ENCODE peak calls at places on chromosomes 11 and 22, in four cellular contexts. C is heart left ventricle; S is psoas muscle; A is CD4-positive, alpha-beta memory T cell. R is an unnamed sample. For H3K4me1 and H3K27me3, the result is how much of the 10 kb centered on the place peaks cover.

GRCh38 chr11:107969219-107969618 is 39.5 kb upstream of the CUL5 start:
- DNase-seq in C (no peak), S (no peak), A (no peak), R (no peak)

GRCh38 chr11:7941608-7942007 is at the start of gene OR10A3:
- DNase-seq in C (no peak), S (no peak), A (no peak), R (no peak)

GRCh38 chr11:71055925-71056324 is 196.5 kb downstream of the SHANK2 start:
- DNase-seq in C (no peak), S (no peak), A (no peak), R (no peak)

GRCh38 chr11:128206476-128206875 is 380.9 kb downstream of the ETS1 start:
- DNase-seq in C (no peak), S (no peak), A (no peak), R (no peak)

GRCh38 chr11:77150836-77151235 is 22.8 kb downstream of the MYO7A start:
- DNase-seq in C (no peak), S (no peak), A (no peak), R (no peak)

GRCh38 chr11:19849107-19849789 is 136.6 kb downstream of the NAV2 start:
- DNase-seq in C (peak), S (peak), A (no peak), R (no peak)

GRCh38 chr22:35102663-35103062 is 36.7 kb downstream of the ISX start:
- DNase-seq in C (no peak), S (no peak), A (no peak), R (no peak)

GRCh38 chr11:44555031-44555800 is 10.2 kb upstream of the CD82 start:
- DNase-seq in C (no peak), S (no peak), A (no peak), R (no peak)

GRCh38 chr22:16806401-16806800 is 18.8 kb downstream of the XKR3 start:
- DNase-seq in C (no peak), S (no peak), A (no peak), R (no peak)

GRCh38 chr22:19121631-19122142 is 525 bp downstream of the DGCR2 start:
- DNase-seq in C (peak), S (peak), A (peak), R (peak)

GRCh38 chr11:88523362-88524028 is 186.0 kb upstream of the CTSC start:
- DNase-seq in C (no peak), S (no peak), A (no peak), R (no peak)

GRCh38 chr11:65389294-65389980 is 3.0 kb downstream of the FRMD8 start:
- DNase-seq in C (no peak), S (no peak), A (no peak), R (no peak)

GRCh38 chr11:104837969-104838639 is 60.2 kb downstream of the CASP12 start:
- DNase-seq in C (no peak), S (no peak), A (no peak), R (no peak)

GRCh38 chr22:45905924-45906865 is 70.8 kb downstream of the WNT7B start:
- DNase-seq in C (peak), S (peak), A (no peak), R (no peak)

GRCh38 chr11:123083623-123084029 is 21.7 kb upstream of the HSPA8 start:
- DNase-seq in C (peak), S (peak), A (peak), R (peak)

GRCh38 chr22:47297261-47298016 is 535.0 kb downstream of the TBC1D22A start:
- DNase-seq in C (no peak), S (no peak), A (no peak), R (no peak)

GRCh38 chr11:7609015-7609414 is 64.3 kb downstream of the CYB5R2 start:
- DNase-seq in C (no peak), S (no peak), A (no peak), R (no peak)

GRCh38 chr11:47033439-47033838 is 96.9 kb downstream of the CSTPP1 start:
- DNase-seq in C (no peak), S (no peak), A (no peak), R (no peak)

GRCh38 chr11:34636127-34636526 is 15.2 kb downstream of the EHF start:
- DNase-seq in C (no peak), S (no peak), A (no peak), R (no peak)
- H3K4me1 ChIP-seq in C (under half), S (under half), A (under half), R (under half)

GRCh38 chr11:124717421-124717785 is 22.3 kb upstream of the NRGN start:
- DNase-seq in C (no peak), S (no peak), A (no peak), R (no peak)
- H3K27me3 ChIP-seq in C (under half), S (half or more), A (under half), R (under half)

GRCh38 chr22:28105396-28105795 is 186.3 kb upstream of the PITPNB start:
- DNase-seq in C (peak), S (no peak), A (no peak), R (no peak)
- H3K27ac ChIP-seq in C (peak), S (no peak), A (no peak), R (no peak)

GRCh38 chr22:25366876-25367466 is 147.5 kb downstream of the CRYBB2 start:
- DNase-seq in C (peak), S (peak), A (no peak), R (no peak)

GRCh38 chr22:25364736-25365241 is 145.3 kb downstream of the CRYBB2 start:
- DNase-seq in C (peak), S (no peak), A (no peak), R (no peak)

GRCh38 chr22:25367756-25368155 is 148.3 kb downstream of the CRYBB2 start:
- DNase-seq in C (no peak), S (peak), A (no peak), R (no peak)

GRCh38 chr22:25365491-25366261 is 146.2 kb downstream of the CRYBB2 start:
- DNase-seq in C (peak), S (peak), A (no peak), R (no peak)

GRCh38 chr22:25366408-25366807 is 147.0 kb downstream of the CRYBB2 start:
- DNase-seq in C (peak), S (peak), A (no peak), R (no peak)
- H3K4me1 ChIP-seq in C (half or more), S (under half), A (under half), R (under half)

DNA sequence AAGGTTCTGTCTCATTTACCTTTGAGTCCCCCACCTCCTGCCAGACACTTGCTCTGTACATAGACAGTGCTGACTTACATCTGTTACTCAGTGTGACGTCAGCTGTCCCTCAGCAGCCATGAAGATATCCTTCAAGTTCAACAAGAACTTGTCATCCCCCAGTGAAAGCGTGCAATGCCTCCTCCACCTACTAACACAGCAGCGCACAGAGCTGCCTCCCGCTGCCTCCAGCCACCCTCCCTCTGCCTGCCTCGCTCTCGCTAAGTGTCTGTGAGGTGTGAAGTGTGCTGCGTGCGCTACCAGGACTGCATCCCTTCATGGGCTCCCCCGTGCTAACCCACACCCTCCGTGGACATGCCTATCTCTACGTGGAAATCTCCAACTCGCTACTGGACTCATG is 621.4 kb downstream of the BRD1 start:
- DNase-seq in C (no peak), S (no peak), A (no peak), R (no peak)
- H3K27me3 ChIP-seq in C (under half), S (under half), A (under half), R (under half)

GRCh38 chr11:114175706-114176105 is 116.2 kb downstream of the ZBTB16 start:
- DNase-seq in C (no peak), S (peak), A (no peak), R (no peak)

GRCh38 chr11:114173836-114174235 is 114.3 kb downstream of the ZBTB16 start:
- DNase-seq in C (no peak), S (peak), A (no peak), R (no peak)

GRCh38 chr11:114176321-114176720 is 116.8 kb downstream of the ZBTB16 start:
- DNase-seq in C (no peak), S (peak), A (no peak), R (no peak)

GRCh38 chr11:114172871-114173444 is 113.4 kb downstream of the ZBTB16 start:
- DNase-seq in C (peak), S (peak), A (no peak), R (peak)

GRCh38 chr11:114174712-114175495 is 115.4 kb downstream of the ZBTB16 start:
- DNase-seq in C (no peak), S (peak), A (no peak), R (no peak)
- H3K27ac ChIP-seq in C (peak), S (peak), A (no peak), R (no peak)

GRCh38 chr22:33204408-33204807 is 146.2 kb upstream of the SYN3 start:
- DNase-seq in C (no peak), S (no peak), A (no peak), R (no peak)
- H3K4me1 ChIP-seq in C (under half), S (under half), A (under half), R (under half)

DNA sequence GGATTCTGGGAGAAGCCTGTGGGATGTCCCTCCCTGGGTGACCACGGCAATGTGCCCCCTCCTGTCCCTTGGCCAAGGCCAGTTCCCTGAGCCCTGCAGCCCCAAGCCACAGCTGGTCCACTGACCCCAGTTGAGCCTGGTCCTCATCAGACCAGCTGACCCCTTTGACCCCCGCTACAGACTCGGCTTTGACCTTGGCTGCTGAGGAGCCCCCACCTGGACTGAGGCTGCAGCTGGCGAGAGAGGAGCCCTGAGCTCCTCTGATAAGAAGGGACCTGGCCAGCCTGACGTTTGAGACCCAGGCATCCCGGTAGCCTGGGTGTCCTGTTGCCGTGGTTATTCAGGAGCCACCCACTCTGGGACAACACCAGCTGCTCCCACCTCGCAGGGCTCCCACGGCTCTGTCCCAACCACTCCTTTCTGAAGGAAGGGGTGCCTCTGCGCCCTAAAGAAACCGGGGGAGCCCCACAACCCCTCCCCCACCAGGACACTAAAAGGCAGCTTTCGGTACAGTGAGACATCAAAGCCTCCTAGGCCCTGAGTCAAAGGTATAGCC is 3.0 kb downstream of the ASCL2 start:
- DNase-seq in C (no peak), S (peak), A (no peak), R (no peak)
- H3K27me3 ChIP-seq in C (under half), S (half or more), A (under half), R (under half)